ENCODE peak calls at places on chromosomes 16 and 17, in seven cellular contexts. One of them, this sample, is unnamed.

GRCh38 chr17:7191571-7192270 is 12.6 kb upstream of the ASGR1 start:
- DNase-seq in AG09319: no peak
- DNase-seq in GM10248: peak; percentile 57
- DNase-seq in neural crest cell: peak; percentile 48
- DNase-seq in HFF-Myc: no peak
- DNase-seq in pancreas: no peak
- DNase-seq in stomach: no peak
- DNase-seq in this sample: peak; percentile 35

GRCh38 chr17:7408341-7408740 is 696 bp downstream of the NLGN2 start:
- DNase-seq in AG09319: no peak
- DNase-seq in GM10248: no peak
- DNase-seq in neural crest cell: no peak
- DNase-seq in HFF-Myc: no peak
- DNase-seq in pancreas: no peak
- DNase-seq in stomach: no peak
- DNase-seq in this sample: no peak

GRCh38 chr16:30745082-30745481 is 3.1 kb upstream of the PHKG2 start:
- DNase-seq in AG09319: no peak
- DNase-seq in GM10248: no peak
- DNase-seq in neural crest cell: no peak
- DNase-seq in HFF-Myc: no peak
- DNase-seq in pancreas: no peak
- DNase-seq in stomach: no peak
- DNase-seq in this sample: no peak

GRCh38 chr16:848510-849253 is 48.1 kb upstream of the GNG13 start:
- DNase-seq in AG09319: no peak
- DNase-seq in GM10248: no peak
- DNase-seq in neural crest cell: no peak
- DNase-seq in HFF-Myc: no peak
- DNase-seq in pancreas: no peak
- DNase-seq in stomach: no peak
- DNase-seq in this sample: no peak

GRCh38 chr17:43316522-43317142 is 82.2 kb upstream of the ARL4D start:
- DNase-seq in AG09319: no peak
- DNase-seq in GM10248: no peak
- DNase-seq in neural crest cell: no peak
- DNase-seq in HFF-Myc: no peak
- DNase-seq in pancreas: peak; percentile 41
- DNase-seq in stomach: no peak
- DNase-seq in this sample: no peak

GRCh38 chr17:78905111-78905510 is 2.1 kb upstream of the CEP295NL start:
- DNase-seq in AG09319: no peak
- DNase-seq in GM10248: no peak
- DNase-seq in neural crest cell: no peak
- DNase-seq in HFF-Myc: no peak
- DNase-seq in pancreas: no peak
- DNase-seq in stomach: no peak
- DNase-seq in this sample: no peak

GRCh38 chr17:41415833-41416335 is 8.5 kb downstream of the KRT37 start:
- DNase-seq in AG09319: peak; percentile 81
- DNase-seq in GM10248: no peak
- DNase-seq in neural crest cell: no peak
- DNase-seq in HFF-Myc: no peak
- DNase-seq in pancreas: peak; percentile 17
- DNase-seq in stomach: no peak
- DNase-seq in this sample: no peak

GRCh38 chr16:50611995-50612848 is 64.0 kb downstream of the NKD1 start:
- DNase-seq in AG09319: no peak
- DNase-seq in GM10248: no peak
- DNase-seq in neural crest cell: no peak
- DNase-seq in HFF-Myc: no peak
- DNase-seq in pancreas: no peak
- DNase-seq in stomach: no peak
- DNase-seq in this sample: no peak

GRCh38 chr17:32386844-32387243 is 36.9 kb downstream of the ZNF207 start:
- DNase-seq in AG09319: no peak
- DNase-seq in GM10248: no peak
- DNase-seq in neural crest cell: no peak
- DNase-seq in HFF-Myc: no peak
- DNase-seq in pancreas: no peak
- DNase-seq in stomach: no peak
- DNase-seq in this sample: peak; percentile 22

GRCh38 chr17:70324031-70324430 is 154.7 kb downstream of the KCNJ2 start:
- DNase-seq in AG09319: no peak
- DNase-seq in GM10248: no peak
- DNase-seq in neural crest cell: no peak
- DNase-seq in HFF-Myc: no peak
- DNase-seq in pancreas: no peak
- DNase-seq in stomach: no peak
- DNase-seq in this sample: no peak

GRCh38 chr17:56975656-56976055 is 2.3 kb upstream of the SCPEP1 start:
- DNase-seq in AG09319: no peak
- DNase-seq in GM10248: no peak
- DNase-seq in neural crest cell: no peak
- DNase-seq in HFF-Myc: no peak
- DNase-seq in pancreas: no peak
- DNase-seq in stomach: no peak
- DNase-seq in this sample: no peak

GRCh38 chr17:10318540-10318939 is 54.3 kb downstream of the MYH13 start:
- DNase-seq in AG09319: no peak
- DNase-seq in GM10248: no peak
- DNase-seq in neural crest cell: no peak
- DNase-seq in HFF-Myc: no peak
- DNase-seq in pancreas: no peak
- DNase-seq in stomach: no peak
- DNase-seq in this sample: no peak

GRCh38 chr17:40416671-40417070 is 1.0 kb downstream of the TOP2A start:
- DNase-seq in AG09319: no peak
- DNase-seq in GM10248: no peak
- DNase-seq in neural crest cell: no peak
- DNase-seq in HFF-Myc: no peak
- DNase-seq in pancreas: no peak
- DNase-seq in stomach: no peak
- DNase-seq in this sample: no peak

GRCh38 chr17:53420035-53420641 is 402.6 kb upstream of the KIF2B start:
- DNase-seq in AG09319: no peak
- DNase-seq in GM10248: no peak
- DNase-seq in neural crest cell: no peak
- DNase-seq in HFF-Myc: no peak
- DNase-seq in pancreas: no peak
- DNase-seq in stomach: no peak
- DNase-seq in this sample: peak; percentile 48

GRCh38 chr17:78789663-78790181 is 7.6 kb upstream of the CYTH1 start:
- DNase-seq in AG09319: no peak
- DNase-seq in GM10248: no peak
- DNase-seq in neural crest cell: no peak
- DNase-seq in HFF-Myc: no peak
- DNase-seq in pancreas: peak; percentile 79
- DNase-seq in stomach: peak; percentile 90
- DNase-seq in this sample: no peak

GRCh38 chr17:64504769-64505319 is 1.2 kb downstream of the DDX5 start:
- DNase-seq in AG09319: no peak
- DNase-seq in GM10248: no peak
- DNase-seq in neural crest cell: no peak
- DNase-seq in HFF-Myc: no peak
- DNase-seq in pancreas: no peak
- DNase-seq in stomach: no peak
- DNase-seq in this sample: no peak

GRCh38 chr17:82370471-82371332 is 863 bp upstream of the UTS2R start:
- DNase-seq in AG09319: no peak
- DNase-seq in GM10248: peak; percentile 68
- DNase-seq in neural crest cell: no peak
- DNase-seq in HFF-Myc: no peak
- DNase-seq in pancreas: no peak
- DNase-seq in stomach: no peak
- DNase-seq in this sample: no peak

GRCh38 chr17:65156185-65156834 is 19.1 kb downstream of the RGS9 start:
- DNase-seq in AG09319: no peak
- DNase-seq in GM10248: no peak
- DNase-seq in neural crest cell: no peak
- DNase-seq in HFF-Myc: no peak
- DNase-seq in pancreas: peak; percentile 35
- DNase-seq in stomach: peak; percentile 46
- DNase-seq in this sample: no peak

GRCh38 chr17:12041316-12041715 is 20.6 kb downstream of the MAP2K4 start:
- DNase-seq in AG09319: no peak
- DNase-seq in GM10248: no peak
- DNase-seq in neural crest cell: no peak
- DNase-seq in HFF-Myc: peak; percentile 25
- DNase-seq in pancreas: no peak
- DNase-seq in stomach: no peak
- DNase-seq in this sample: peak; percentile 74

GRCh38 chr16:67199808-67200198 is 872 bp downstream of the ELMO3 start:
- DNase-seq in AG09319: no peak
- DNase-seq in GM10248: no peak
- DNase-seq in neural crest cell: no peak
- DNase-seq in HFF-Myc: no peak
- DNase-seq in pancreas: no peak
- DNase-seq in stomach: no peak
- DNase-seq in this sample: no peak
- TF ChIP-seq CTCF in AG09319: no peak
- TF ChIP-seq CTCF in GM10248: no peak
- TF ChIP-seq CTCF in neural crest cell: peak; percentile 9
- TF ChIP-seq CTCF in HFF-Myc: no peak
- TF ChIP-seq CTCF in pancreas: no peak
- TF ChIP-seq CTCF in stomach: no peak
- TF ChIP-seq CTCF in this sample: no peak

GRCh38 chr17:48053758-48054237 is 5.6 kb downstream of the NFE2L1 start:
- DNase-seq in AG09319: no peak
- DNase-seq in GM10248: no peak
- DNase-seq in neural crest cell: no peak
- DNase-seq in HFF-Myc: no peak
- DNase-seq in pancreas: no peak
- DNase-seq in stomach: no peak
- DNase-seq in this sample: no peak

GRCh38 chr17:48052956-48053757 is 5.0 kb downstream of the NFE2L1 start:
- DNase-seq in AG09319: no peak
- DNase-seq in GM10248: no peak
- DNase-seq in neural crest cell: no peak
- DNase-seq in HFF-Myc: no peak
- DNase-seq in pancreas: peak; percentile 55
- DNase-seq in stomach: peak; percentile 39
- DNase-seq in this sample: peak; percentile 57

GRCh38 chr17:48054238-48055185 is 6.4 kb downstream of the NFE2L1 start:
- DNase-seq in AG09319: peak; percentile 62
- DNase-seq in GM10248: no peak
- DNase-seq in neural crest cell: peak; percentile 75
- DNase-seq in HFF-Myc: no peak
- DNase-seq in pancreas: peak; percentile 81
- DNase-seq in stomach: peak; percentile 53
- DNase-seq in this sample: peak; percentile 76

GRCh38 chr17:48051278-48051677 is 3.1 kb downstream of the NFE2L1 start:
- DNase-seq in AG09319: no peak
- DNase-seq in GM10248: no peak
- DNase-seq in neural crest cell: no peak
- DNase-seq in HFF-Myc: no peak
- DNase-seq in pancreas: no peak
- DNase-seq in stomach: no peak
- DNase-seq in this sample: peak; percentile 53

DNA sequence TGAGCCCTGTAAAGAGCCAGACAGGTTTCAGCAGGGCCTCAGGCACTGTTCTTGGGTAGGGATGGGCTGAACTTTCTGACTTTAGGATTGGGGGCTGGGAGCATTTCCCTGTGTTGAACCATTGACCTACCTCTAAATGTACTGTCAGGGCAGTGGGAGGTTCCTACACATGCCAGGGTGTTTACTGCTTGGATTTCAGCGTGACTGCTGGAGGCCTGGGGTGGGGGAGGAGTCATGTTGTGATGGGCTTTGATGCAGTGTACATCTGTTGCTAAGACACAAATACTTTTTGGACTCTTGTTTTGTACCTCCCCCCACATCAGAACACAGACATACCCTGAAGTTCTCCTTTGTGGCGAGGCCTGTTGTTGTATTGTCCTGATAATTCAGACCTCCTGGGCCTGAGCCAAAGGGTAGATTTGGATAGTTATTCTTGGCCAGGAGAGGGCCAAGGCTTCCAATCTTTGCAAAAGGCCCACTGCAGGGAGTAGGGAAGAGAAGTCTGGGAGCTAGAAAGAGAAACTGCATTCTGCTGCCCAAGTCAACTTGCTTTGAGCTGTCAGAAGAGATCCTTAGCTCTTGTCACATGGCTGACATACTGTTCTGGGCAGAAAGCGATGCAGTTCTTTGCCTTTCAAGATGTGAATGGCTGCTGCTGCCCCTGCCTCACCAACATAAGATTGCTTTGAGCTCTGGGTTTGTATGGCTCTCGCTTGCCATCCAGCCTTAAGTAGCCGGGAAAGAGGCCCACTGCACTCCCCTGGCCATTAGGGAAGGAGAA is 3.7 kb downstream of the NFE2L1 start:
- DNase-seq in AG09319: peak; percentile 84
- DNase-seq in GM10248: no peak
- DNase-seq in neural crest cell: no peak
- DNase-seq in HFF-Myc: no peak
- DNase-seq in pancreas: no peak
- DNase-seq in stomach: peak; percentile 38
- DNase-seq in this sample: peak; percentile 88
- TF ChIP-seq CTCF in AG09319: peak; percentile 15
- TF ChIP-seq CTCF in GM10248: no peak
- TF ChIP-seq CTCF in neural crest cell: no peak
- TF ChIP-seq CTCF in HFF-Myc: no peak
- TF ChIP-seq CTCF in pancreas: no peak
- TF ChIP-seq CTCF in stomach: no peak
- TF ChIP-seq CTCF in this sample: no peak

DNA sequence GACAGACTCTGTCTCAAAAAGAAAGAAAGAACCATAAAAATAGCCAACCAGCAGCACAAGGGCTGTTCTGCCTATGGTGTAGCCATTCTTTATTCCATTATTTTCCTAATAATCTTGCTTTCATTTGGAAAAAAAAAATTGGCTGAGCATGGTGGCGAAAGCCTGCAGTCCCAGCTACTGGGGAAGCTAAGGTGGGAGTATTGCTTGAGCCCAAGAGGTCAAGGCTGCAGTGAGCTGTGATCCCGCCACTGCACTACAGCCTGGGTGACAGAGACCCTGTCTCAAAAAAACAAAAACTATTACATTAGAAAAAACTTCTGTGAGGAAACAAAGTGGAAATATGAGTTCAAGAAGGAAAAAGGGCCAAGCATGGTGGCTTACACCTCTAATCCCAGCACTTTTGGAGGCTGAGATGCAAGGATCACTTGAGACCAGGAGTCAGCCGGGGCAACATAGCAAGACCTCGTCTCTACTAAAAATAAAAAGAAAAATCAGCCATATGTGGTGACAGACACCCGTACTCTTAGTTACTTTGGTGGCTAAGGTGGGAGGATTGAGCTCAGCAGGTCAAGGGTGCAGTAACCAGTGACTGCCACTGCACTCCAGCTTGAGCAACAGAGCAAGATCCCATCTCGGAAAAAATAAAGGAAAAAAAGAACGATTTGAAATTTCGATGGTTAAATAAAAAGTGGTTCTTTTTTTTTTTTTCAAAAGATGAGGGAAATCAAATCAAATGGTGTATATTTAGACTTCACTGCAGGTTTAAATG is 2.5 kb downstream of the DCAKD start:
- DNase-seq in AG09319: no peak
- DNase-seq in GM10248: no peak
- DNase-seq in neural crest cell: no peak
- DNase-seq in HFF-Myc: no peak
- DNase-seq in pancreas: no peak
- DNase-seq in stomach: no peak
- DNase-seq in this sample: no peak
- TF ChIP-seq CTCF in AG09319: peak; percentile 16
- TF ChIP-seq CTCF in GM10248: no peak
- TF ChIP-seq CTCF in neural crest cell: peak; percentile 52
- TF ChIP-seq CTCF in HFF-Myc: peak; percentile 12
- TF ChIP-seq CTCF in pancreas: no peak
- TF ChIP-seq CTCF in stomach: no peak
- TF ChIP-seq CTCF in this sample: no peak

GRCh38 chr16:19680972-19681371 is 37.1 kb downstream of the KNOP1 start:
- DNase-seq in AG09319: no peak
- DNase-seq in GM10248: no peak
- DNase-seq in neural crest cell: no peak
- DNase-seq in HFF-Myc: no peak
- DNase-seq in pancreas: no peak
- DNase-seq in stomach: no peak
- DNase-seq in this sample: peak; percentile 22
- TF ChIP-seq CTCF in AG09319: peak; percentile 13
- TF ChIP-seq CTCF in GM10248: peak; percentile 6
- TF ChIP-seq CTCF in neural crest cell: no peak
- TF ChIP-seq CTCF in HFF-Myc: peak; percentile 8
- TF ChIP-seq CTCF in pancreas: no peak
- TF ChIP-seq CTCF in stomach: no peak
- TF ChIP-seq CTCF in this sample: no peak

This sample was measured in MCF 10A.